ENCODE peak calls at places on chromosomes 7 and 10, in four cellular contexts. N, F, L and V are unnamed samples.

GRCh38 chr10:120684211-120684610 is 167.0 kb upstream of the WDR11 start:
- DNase-seq in L (no peak), N (no peak), F (no peak), V (no peak)

GRCh38 chr7:35831208-35831607 is 30.4 kb downstream of the SEPTIN7 start:
- DNase-seq in F (no peak), L (no peak), N (no peak), V (no peak)

GRCh38 chr7:65796205-65796604 is 76.7 kb upstream of the VKORC1L1 start:
- DNase-seq in L (no peak), N (no peak), F (no peak), V (no peak)

GRCh38 chr10:17454801-17455520 is 566 bp upstream of the ST8SIA6 start:
- DNase-seq in F (no peak), L (no peak), N (no peak), V (no peak)

GRCh38 chr7:7959979-7960670 is 8.5 kb upstream of the GLCCI1 start:
- DNase-seq in L (no peak), F (no peak), N (no peak), V (no peak)

GRCh38 chr10:44971419-44971818 is 7.2 kb downstream of the DEPP1 start:
- DNase-seq in N (no peak), F (no peak), L (no peak), V (no peak)

GRCh38 chr7:123580406-123581161 is 21.0 kb upstream of the ASB15 start:
- DNase-seq in L (no peak), N (no peak), F (peak; percentile 26), V (no peak)

GRCh38 chr10:16436367-16436757 is 448 bp upstream of the PTER start:
- DNase-seq in N (no peak), F (peak; percentile 14), L (no peak), V (no peak)

GRCh38 chr10:111598433-111599059 is 521.7 kb downstream of the ADRA2A start:
- DNase-seq in F (peak; percentile 49), L (no peak), N (peak; percentile 10), V (no peak)

GRCh38 chr7:121832347-121832746 is 40.6 kb upstream of the PTPRZ1 start:
- DNase-seq in F (no peak), N (peak; percentile 34), L (peak; percentile 48), V (no peak)

GRCh38 chr10:132071667-132072066 is 5.9 kb downstream of the JAKMIP3 start:
- DNase-seq in F (no peak), N (no peak), L (no peak), V (no peak)

GRCh38 chr10:102593074-102593803 is 51.0 kb upstream of the TRIM8 start:
- DNase-seq in L (no peak), N (no peak), F (no peak), V (no peak)